ENCODE peak calls at places on chromosomes 1 and 21, in seven cellular contexts. One of them, this sample, is unnamed.

GRCh38 chr1:20685099-20685662 is 24.0 kb upstream of the DDOST start:
- DNase-seq in epithelial cell of esophagus: no peak
- DNase-seq in A673: no peak
- DNase-seq in fibroblast of the aortic adventitia: no peak
- DNase-seq in astrocyte of the cerebellum: no peak
- DNase-seq in mesothelial cell of epicardium: no peak
- DNase-seq in H9: no peak
- DNase-seq in this sample: no peak

GRCh38 chr1:7278045-7278444 is 492.8 kb downstream of the CAMTA1 start:
- DNase-seq in epithelial cell of esophagus: no peak
- DNase-seq in A673: no peak
- DNase-seq in mesothelial cell of epicardium: peak; percentile 13
- DNase-seq in fibroblast of the aortic adventitia: no peak
- DNase-seq in astrocyte of the cerebellum: no peak
- DNase-seq in H9: no peak
- DNase-seq in this sample: no peak

GRCh38 chr1:85244271-85245053 is 15.0 kb downstream of the C1orf52 start:
- DNase-seq in A673: peak; percentile 80
- DNase-seq in mesothelial cell of epicardium: no peak
- DNase-seq in epithelial cell of esophagus: peak; percentile 14
- DNase-seq in astrocyte of the cerebellum: no peak
- DNase-seq in fibroblast of the aortic adventitia: peak; percentile 31
- DNase-seq in H9: no peak
- DNase-seq in this sample: no peak

GRCh38 chr1:115173151-115173550 is 83.8 kb upstream of the TSPAN2 start:
- DNase-seq in fibroblast of the aortic adventitia: no peak
- DNase-seq in A673: no peak
- DNase-seq in mesothelial cell of epicardium: no peak
- DNase-seq in astrocyte of the cerebellum: no peak
- DNase-seq in H9: no peak
- DNase-seq in epithelial cell of esophagus: no peak
- DNase-seq in this sample: no peak

GRCh38 chr1:165452336-165453130 is 7.6 kb upstream of the RXRG start:
- DNase-seq in astrocyte of the cerebellum: no peak
- DNase-seq in A673: no peak
- DNase-seq in epithelial cell of esophagus: no peak
- DNase-seq in mesothelial cell of epicardium: no peak
- DNase-seq in fibroblast of the aortic adventitia: no peak
- DNase-seq in H9: no peak
- DNase-seq in this sample: no peak

GRCh38 chr1:228956864-228957263 is 221.6 kb downstream of the RHOU start:
- DNase-seq in mesothelial cell of epicardium: no peak
- DNase-seq in A673: no peak
- DNase-seq in H9: peak; percentile 6
- DNase-seq in fibroblast of the aortic adventitia: peak; percentile 16
- DNase-seq in astrocyte of the cerebellum: no peak
- DNase-seq in epithelial cell of esophagus: no peak
- DNase-seq in this sample: no peak

GRCh38 chr1:8439015-8439702 is 121.2 kb downstream of the SLC45A1 start:
- DNase-seq in H9: peak; percentile 66
- DNase-seq in fibroblast of the aortic adventitia: peak; percentile 89
- DNase-seq in A673: peak; percentile 84
- DNase-seq in astrocyte of the cerebellum: peak; percentile 80
- DNase-seq in mesothelial cell of epicardium: peak; percentile 61
- DNase-seq in epithelial cell of esophagus: peak; percentile 33
- DNase-seq in this sample: peak; percentile 75

GRCh38 chr1:51331206-51332100 is 1.1 kb upstream of the TTC39A start:
- DNase-seq in A673: peak; percentile 73
- DNase-seq in mesothelial cell of epicardium: no peak
- DNase-seq in H9: peak; percentile 75
- DNase-seq in fibroblast of the aortic adventitia: peak; percentile 38
- DNase-seq in epithelial cell of esophagus: peak; percentile 43
- DNase-seq in astrocyte of the cerebellum: no peak
- DNase-seq in this sample: peak; percentile 71

GRCh38 chr1:81576996-81577697 is 223.6 kb upstream of the ADGRL2 start:
- DNase-seq in H9: no peak
- DNase-seq in fibroblast of the aortic adventitia: no peak
- DNase-seq in A673: no peak
- DNase-seq in mesothelial cell of epicardium: no peak
- DNase-seq in epithelial cell of esophagus: no peak
- DNase-seq in astrocyte of the cerebellum: no peak
- DNase-seq in this sample: no peak

GRCh38 chr1:86868477-86868876 is 45.4 kb downstream of the SELENOF start:
- DNase-seq in H9: no peak
- DNase-seq in astrocyte of the cerebellum: no peak
- DNase-seq in fibroblast of the aortic adventitia: peak; percentile 46
- DNase-seq in mesothelial cell of epicardium: no peak
- DNase-seq in A673: no peak
- DNase-seq in epithelial cell of esophagus: peak; percentile 25
- DNase-seq in this sample: no peak

GRCh38 chr21:33368124-33368523 is 35.1 kb upstream of the IFNGR2 start:
- DNase-seq in fibroblast of the aortic adventitia: no peak
- DNase-seq in H9: no peak
- DNase-seq in A673: no peak
- DNase-seq in astrocyte of the cerebellum: no peak
- DNase-seq in epithelial cell of esophagus: no peak
- DNase-seq in mesothelial cell of epicardium: no peak
- DNase-seq in this sample: no peak

GRCh38 chr1:1116701-1117468 is 996 bp upstream of the C1orf159 start:
- DNase-seq in H9: no peak
- DNase-seq in fibroblast of the aortic adventitia: no peak
- DNase-seq in astrocyte of the cerebellum: no peak
- DNase-seq in A673: peak; percentile 45
- DNase-seq in mesothelial cell of epicardium: no peak
- DNase-seq in epithelial cell of esophagus: peak; percentile 29
- DNase-seq in this sample: no peak

GRCh38 chr1:85116856-85117255 is 68.6 kb upstream of the MCOLN3 start:
- DNase-seq in epithelial cell of esophagus: no peak
- DNase-seq in A673: no peak
- DNase-seq in fibroblast of the aortic adventitia: no peak
- DNase-seq in mesothelial cell of epicardium: no peak
- DNase-seq in astrocyte of the cerebellum: no peak
- DNase-seq in H9: no peak
- DNase-seq in this sample: no peak

GRCh38 chr1:188363943-188364342 is 1535.2 kb downstream of the PLA2G4A start:
- DNase-seq in mesothelial cell of epicardium: no peak
- DNase-seq in astrocyte of the cerebellum: no peak
- DNase-seq in fibroblast of the aortic adventitia: no peak
- DNase-seq in A673: no peak
- DNase-seq in epithelial cell of esophagus: no peak
- DNase-seq in H9: no peak
- DNase-seq in this sample: no peak

GRCh38 chr1:185449378-185450101 is 132.5 kb upstream of the IVNS1ABP start:
- DNase-seq in A673: no peak
- DNase-seq in astrocyte of the cerebellum: no peak
- DNase-seq in H9: no peak
- DNase-seq in fibroblast of the aortic adventitia: no peak
- DNase-seq in mesothelial cell of epicardium: no peak
- DNase-seq in epithelial cell of esophagus: no peak
- DNase-seq in this sample: no peak

GRCh38 chr1:185448591-185449186 is 131.6 kb upstream of the IVNS1ABP start:
- DNase-seq in H9: no peak
- DNase-seq in A673: peak; percentile 15
- DNase-seq in astrocyte of the cerebellum: no peak
- DNase-seq in mesothelial cell of epicardium: no peak
- DNase-seq in epithelial cell of esophagus: no peak
- DNase-seq in fibroblast of the aortic adventitia: no peak
- DNase-seq in this sample: no peak

GRCh38 chr1:185450123-185450788 is 133.2 kb upstream of the IVNS1ABP start:
- DNase-seq in A673: no peak
- DNase-seq in H9: no peak
- DNase-seq in fibroblast of the aortic adventitia: no peak
- DNase-seq in mesothelial cell of epicardium: no peak
- DNase-seq in astrocyte of the cerebellum: no peak
- DNase-seq in epithelial cell of esophagus: no peak
- DNase-seq in this sample: no peak

GRCh38 chr1:185453496-185454192 is 136.6 kb upstream of the IVNS1ABP start:
- DNase-seq in astrocyte of the cerebellum: peak; percentile 45
- DNase-seq in A673: peak; percentile 39
- DNase-seq in fibroblast of the aortic adventitia: peak; percentile 54
- DNase-seq in epithelial cell of esophagus: peak; percentile 76
- DNase-seq in H9: no peak
- DNase-seq in mesothelial cell of epicardium: no peak
- DNase-seq in this sample: no peak

DNA sequence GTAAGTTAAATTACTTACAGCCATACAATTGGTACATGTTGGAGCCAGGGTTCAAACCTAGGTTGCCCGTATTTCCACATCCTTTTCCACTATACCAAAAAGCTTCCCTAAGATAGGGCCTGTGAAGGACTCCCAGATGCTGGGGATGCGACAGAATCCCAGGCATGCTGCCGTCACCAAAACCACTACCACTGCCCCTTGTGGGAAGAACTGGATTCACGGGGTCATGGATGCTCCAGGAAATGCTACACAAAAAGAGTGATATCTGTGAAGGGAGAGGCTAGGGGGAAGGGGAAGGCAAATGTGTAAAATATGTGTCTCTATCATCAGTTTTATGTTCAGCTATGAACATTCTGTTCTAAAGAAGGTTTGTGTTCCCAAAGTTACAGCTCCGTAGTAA is 133.9 kb upstream of the IVNS1ABP start:
- DNase-seq in epithelial cell of esophagus: no peak
- DNase-seq in fibroblast of the aortic adventitia: no peak
- DNase-seq in astrocyte of the cerebellum: no peak
- DNase-seq in H9: peak; percentile 37
- DNase-seq in mesothelial cell of epicardium: no peak
- DNase-seq in A673: peak; percentile 17
- DNase-seq in this sample: no peak
- TF ChIP-seq CTCF in epithelial cell of esophagus: no peak
- TF ChIP-seq CTCF in fibroblast of the aortic adventitia: no peak
- TF ChIP-seq CTCF in astrocyte of the cerebellum: no peak
- TF ChIP-seq CTCF in H9: peak; percentile 47
- TF ChIP-seq CTCF in mesothelial cell of epicardium: no peak
- TF ChIP-seq CTCF in A673: no peak
- TF ChIP-seq CTCF in this sample: no peak

GRCh38 chr1:48552903-48553626 is 81.1 kb upstream of the SPATA6 start:
- DNase-seq in fibroblast of the aortic adventitia: no peak
- DNase-seq in A673: no peak
- DNase-seq in H9: no peak
- DNase-seq in mesothelial cell of epicardium: no peak
- DNase-seq in epithelial cell of esophagus: no peak
- DNase-seq in astrocyte of the cerebellum: no peak
- DNase-seq in this sample: no peak

GRCh38 chr1:48555271-48555670 is 83.3 kb upstream of the SPATA6 start:
- DNase-seq in epithelial cell of esophagus: peak; percentile 89
- DNase-seq in astrocyte of the cerebellum: no peak
- DNase-seq in mesothelial cell of epicardium: no peak
- DNase-seq in H9: no peak
- DNase-seq in fibroblast of the aortic adventitia: no peak
- DNase-seq in A673: no peak
- DNase-seq in this sample: no peak

GRCh38 chr1:48556161-48556850 is 84.3 kb upstream of the SPATA6 start:
- DNase-seq in epithelial cell of esophagus: peak; percentile 19
- DNase-seq in fibroblast of the aortic adventitia: no peak
- DNase-seq in mesothelial cell of epicardium: no peak
- DNase-seq in astrocyte of the cerebellum: no peak
- DNase-seq in A673: no peak
- DNase-seq in H9: no peak
- DNase-seq in this sample: no peak

GRCh38 chr1:48547521-48547920 is 75.5 kb upstream of the SPATA6 start:
- DNase-seq in H9: no peak
- DNase-seq in mesothelial cell of epicardium: no peak
- DNase-seq in astrocyte of the cerebellum: no peak
- DNase-seq in epithelial cell of esophagus: no peak
- DNase-seq in fibroblast of the aortic adventitia: no peak
- DNase-seq in A673: no peak
- DNase-seq in this sample: no peak

DNA sequence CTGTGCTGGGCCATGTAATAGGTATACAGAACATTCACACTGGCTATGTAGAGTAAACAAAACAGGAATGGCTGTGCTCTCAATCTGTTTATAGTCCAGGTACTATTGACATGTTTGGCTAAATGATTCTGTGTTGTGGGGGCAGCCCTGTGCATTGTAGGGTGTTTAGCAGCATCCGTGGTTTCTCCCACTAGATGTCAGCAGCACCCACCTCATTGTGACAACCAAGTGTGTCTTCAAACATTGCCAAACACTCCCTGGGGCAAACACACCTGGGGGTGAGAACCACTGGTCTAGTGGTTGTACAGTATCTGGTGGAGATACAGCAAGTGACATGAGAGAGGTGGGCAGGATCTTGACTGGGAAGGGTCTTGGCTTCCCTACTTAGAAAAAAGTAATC is 80.4 kb upstream of the SPATA6 start:
- DNase-seq in mesothelial cell of epicardium: no peak
- DNase-seq in H9: peak; percentile 36
- DNase-seq in A673: peak; percentile 24
- DNase-seq in fibroblast of the aortic adventitia: no peak
- DNase-seq in epithelial cell of esophagus: peak; percentile 58
- DNase-seq in astrocyte of the cerebellum: no peak
- DNase-seq in this sample: no peak
- TF ChIP-seq CTCF in mesothelial cell of epicardium: no peak
- TF ChIP-seq CTCF in H9: peak; percentile 58
- TF ChIP-seq CTCF in A673: peak; percentile 45
- TF ChIP-seq CTCF in fibroblast of the aortic adventitia: no peak
- TF ChIP-seq CTCF in epithelial cell of esophagus: peak; percentile 55
- TF ChIP-seq CTCF in astrocyte of the cerebellum: peak; percentile 27
- TF ChIP-seq CTCF in this sample: peak; percentile 28

GRCh38 chr21:20445971-20446370 is 552.2 kb upstream of the NCAM2 start:
- DNase-seq in fibroblast of the aortic adventitia: no peak
- DNase-seq in astrocyte of the cerebellum: no peak
- DNase-seq in A673: no peak
- DNase-seq in H9: no peak
- DNase-seq in mesothelial cell of epicardium: no peak
- DNase-seq in epithelial cell of esophagus: no peak
- DNase-seq in this sample: no peak

GRCh38 chr21:20443558-20444155 is 554.6 kb upstream of the NCAM2 start:
- DNase-seq in H9: no peak
- DNase-seq in fibroblast of the aortic adventitia: no peak
- DNase-seq in epithelial cell of esophagus: no peak
- DNase-seq in mesothelial cell of epicardium: no peak
- DNase-seq in A673: peak; percentile 6
- DNase-seq in astrocyte of the cerebellum: no peak
- DNase-seq in this sample: no peak
- TF ChIP-seq CTCF in H9: peak; percentile 90
- TF ChIP-seq CTCF in fibroblast of the aortic adventitia: no peak
- TF ChIP-seq CTCF in epithelial cell of esophagus: no peak
- TF ChIP-seq CTCF in mesothelial cell of epicardium: peak; percentile 67
- TF ChIP-seq CTCF in A673: peak; percentile 58
- TF ChIP-seq CTCF in astrocyte of the cerebellum: no peak
- TF ChIP-seq CTCF in this sample: no peak

GRCh38 chr1:235953801-235954200 is 87.1 kb upstream of the LYST start:
- DNase-seq in astrocyte of the cerebellum: peak; percentile 64
- DNase-seq in epithelial cell of esophagus: peak; percentile 60
- DNase-seq in A673: no peak
- DNase-seq in H9: no peak
- DNase-seq in fibroblast of the aortic adventitia: peak; percentile 76
- DNase-seq in mesothelial cell of epicardium: no peak
- DNase-seq in this sample: no peak

GRCh38 chr1:235952950-235953615 is 86.4 kb upstream of the LYST start:
- DNase-seq in fibroblast of the aortic adventitia: peak; percentile 16
- DNase-seq in A673: no peak
- DNase-seq in H9: no peak
- DNase-seq in epithelial cell of esophagus: peak; percentile 25
- DNase-seq in astrocyte of the cerebellum: no peak
- DNase-seq in mesothelial cell of epicardium: no peak
- DNase-seq in this sample: peak; percentile 57

GRCh38 chr1:235947989-235948388 is 81.3 kb upstream of the LYST start:
- DNase-seq in epithelial cell of esophagus: no peak
- DNase-seq in astrocyte of the cerebellum: no peak
- DNase-seq in H9: no peak
- DNase-seq in fibroblast of the aortic adventitia: no peak
- DNase-seq in A673: no peak
- DNase-seq in mesothelial cell of epicardium: no peak
- DNase-seq in this sample: no peak

GRCh38 chr1:235948774-235949427 is 82.2 kb upstream of the LYST start:
- DNase-seq in epithelial cell of esophagus: no peak
- DNase-seq in fibroblast of the aortic adventitia: no peak
- DNase-seq in A673: no peak
- DNase-seq in H9: no peak
- DNase-seq in mesothelial cell of epicardium: no peak
- DNase-seq in astrocyte of the cerebellum: no peak
- DNase-seq in this sample: no peak

GRCh38 chr1:235950318-235950717 is 83.6 kb upstream of the LYST start:
- DNase-seq in astrocyte of the cerebellum: no peak
- DNase-seq in epithelial cell of esophagus: no peak
- DNase-seq in fibroblast of the aortic adventitia: no peak
- DNase-seq in A673: no peak
- DNase-seq in mesothelial cell of epicardium: no peak
- DNase-seq in H9: no peak
- DNase-seq in this sample: no peak
- TF ChIP-seq CTCF in astrocyte of the cerebellum: no peak
- TF ChIP-seq CTCF in epithelial cell of esophagus: no peak
- TF ChIP-seq CTCF in fibroblast of the aortic adventitia: no peak
- TF ChIP-seq CTCF in A673: no peak
- TF ChIP-seq CTCF in mesothelial cell of epicardium: no peak
- TF ChIP-seq CTCF in H9: no peak
- TF ChIP-seq CTCF in this sample: no peak